ENCODE peak calls at places on chromosomes 16 and 17, in eight cellular contexts. A is esophagus squamous epithelium, C is kidney tubule cell, I is left colon, S is activated T-cell treated with anti-CD3 and anti-CD28 coated beads for 24 hours, O is substantia nigra, W is anterior cingulate cortex, D is heart left ventricle. K is an unnamed sample.
A peak's percentile ranks its signal among the peaks of the same experiment; 100 is the strongest.

GRCh38 chr17:55427587-55427882 is 5.9 kb upstream of the MMD start:
- DNase-seq in S (no peak), A (no peak), D (no peak), I (no peak), W (no peak), O (no peak), C (no peak), K (no peak)

GRCh38 chr17:46200200-46200599 is 7.0 kb upstream of the KANSL1 start:
- DNase-seq in W (no peak), A (no peak), O (no peak), I (no peak), S (no peak), C (no peak), D (no peak), K (no peak)

GRCh38 chr17:44793885-44794698 is 35.3 kb downstream of the ADAM11 start:
- DNase-seq in O (no peak), A (no peak), I (no peak), C (no peak), W (no peak), S (no peak), D (no peak), K (no peak)

GRCh38 chr17:45339646-45340605 is 23.1 kb upstream of the MAP3K14 start:
- DNase-seq in O (no peak), S (no peak), W (no peak), I (no peak), D (no peak), A (no peak), C (no peak), K (no peak)

GRCh38 chr17:79478051-79478461 is 132.8 kb downstream of the RBFOX3 start:
- DNase-seq in A (no peak), I (no peak), O (no peak), W (no peak), S (no peak), D (no peak), C (no peak), K (no peak)

GRCh38 chr16:4260360-4260759 is 12.5 kb downstream of the TFAP4 start:
- DNase-seq in W (no peak), I (peak; percentile 94), A (no peak), D (no peak), O (no peak), C (no peak), S (no peak), K (no peak)

GRCh38 chr16:785563-786535 is 2.3 kb downstream of the RPUSD1 start:
- DNase-seq in C (peak; percentile 72), O (no peak), I (no peak), D (peak; percentile 43), S (peak; percentile 54), W (peak; percentile 16), A (no peak), K (peak; percentile 4)

GRCh38 chr17:38509008-38509771 is 80.9 kb downstream of the ARHGAP23 start:
- DNase-seq in A (no peak), D (peak; percentile 70), O (peak; percentile 32), W (peak; percentile 82), I (peak; percentile 67), S (peak; percentile 68), C (peak; percentile 85), K (peak; percentile 11)

GRCh38 chr17:54982399-54982798 is 13.8 kb downstream of the STXBP4 start:
- DNase-seq in D (no peak), W (no peak), S (no peak), O (no peak), C (peak; percentile 13), I (no peak), A (no peak), K (no peak)

GRCh38 chr17:36746654-36747053 is 145.3 kb downstream of the MRM1 start:
- DNase-seq in A (no peak), O (no peak), S (no peak), D (no peak), W (no peak), I (no peak), C (no peak), K (no peak)

GRCh38 chr17:78401246-78401645 is 22.8 kb downstream of the PGS1 start:
- DNase-seq in A (no peak), C (no peak), W (no peak), D (no peak), O (no peak), I (no peak), S (no peak), K (no peak)

GRCh38 chr16:66326995-66327513 is 39.4 kb upstream of the CDH5 start:
- DNase-seq in S (no peak), O (peak; percentile 50), C (no peak), A (no peak), D (no peak), W (peak; percentile 26), I (peak; percentile 30), K (no peak)

GRCh38 chr17:65131946-65132345 is 5.2 kb upstream of the RGS9 start:
- DNase-seq in O (no peak), I (no peak), D (no peak), C (peak; percentile 82), S (no peak), A (no peak), W (no peak), K (no peak)

GRCh38 chr17:8628609-8629169 is 1.8 kb downstream of the MYH10 start:
- DNase-seq in O (no peak), W (no peak), A (no peak), D (no peak), I (no peak), S (no peak), C (no peak), K (no peak)

GRCh38 chr16:4465977-4466779 is 8.2 kb downstream of the NMRAL1 start:
- DNase-seq in I (no peak), A (no peak), D (peak; percentile 74), W (no peak), C (no peak), S (peak; percentile 23), O (no peak), K (no peak)

GRCh38 chr17:34909040-34909439 is 52.2 kb downstream of the CCT6B start:
- DNase-seq in W (no peak), O (no peak), I (no peak), D (no peak), A (no peak), S (no peak), C (no peak), K (no peak)

GRCh38 chr17:19958023-19958422 is 19.6 kb downstream of the AKAP10 start:
- DNase-seq in S (no peak), I (no peak), A (no peak), W (no peak), O (no peak), C (peak; percentile 90), D (no peak), K (peak; percentile 98)

GRCh38 chr17:62703269-62703775 is 75.9 kb downstream of the MRC2 start:
- DNase-seq in D (no peak), C (peak; percentile 96), A (no peak), I (no peak), O (no peak), S (no peak), W (no peak), K (peak; percentile 65)

GRCh38 chr17:5758651-5759050 is 174.3 kb upstream of the NLRP1 start:
- DNase-seq in C (peak; percentile 77), I (no peak), O (no peak), S (no peak), A (no peak), D (no peak), W (no peak), K (peak; percentile 0)

GRCh38 chr16:86924537-86924936 is 346.2 kb downstream of the FOXL1 start:
- DNase-seq in A (no peak), W (no peak), D (no peak), C (peak; percentile 6), O (no peak), S (no peak), I (no peak), K (peak; percentile 33)

GRCh38 chr16:75247249-75247648 is 4.2 kb downstream of the BCAR1 start:
- DNase-seq in D (no peak), O (peak; percentile 75), I (no peak), S (no peak), A (no peak), W (peak; percentile 77), C (no peak), K (no peak)

GRCh38 chr16:30771726-30772125 is 9.6 kb downstream of the RNF40 start:
- DNase-seq in S (no peak), W (no peak), A (no peak), O (no peak), I (no peak), C (peak; percentile 35), D (no peak), K (no peak)

GRCh38 chr17:43676471-43676870 is 14.7 kb upstream of the MEOX1 start:
- DNase-seq in A (no peak), O (no peak), S (no peak), I (no peak), C (peak; percentile 57), D (no peak), W (no peak), K (no peak)

GRCh38 chr16:66480265-66481080 is 53.4 kb downstream of the BEAN1 start:
- DNase-seq in O (no peak), I (no peak), D (no peak), C (no peak), W (no peak), A (no peak), S (no peak), K (no peak)

GRCh38 chr17:48471807-48472484 is 41.9 kb upstream of the SKAP1 start:
- DNase-seq in A (no peak), S (no peak), O (no peak), D (no peak), C (no peak), W (no peak), I (no peak), K (no peak)